ENCODE peak calls at places on chromosomes 12 and 14, in five cellular contexts. Y is trophoblast cell, D is neuronal stem cell, V is H9, O is mesenchymal stem cell. N is an unnamed sample.

GRCh38 chr12:103908877-103909276 is 21.3 kb upstream of the HSP90B1 start:
- DNase-seq in O (peak), D (no peak), V (no peak), Y (peak), N (no peak)

GRCh38 chr12:124763594-124763979 is 100.1 kb downstream of the SCARB1 start:
- DNase-seq in D (no peak), V (no peak), Y (no peak), O (no peak), N (no peak)

GRCh38 chr12:67354966-67355365 is 85.8 kb downstream of the CAND1 start:
- DNase-seq in O (no peak), Y (no peak), V (no peak), D (no peak), N (no peak)

GRCh38 chr12:102465762-102466560 is 14.4 kb downstream of the IGF1 start:
- DNase-seq in O (no peak), V (no peak), Y (peak), D (no peak), N (no peak)

GRCh38 chr14:22184157-22185025 is 404.6 kb downstream of the DAD1 start:
- DNase-seq in O (peak), V (no peak), Y (no peak), D (no peak), N (no peak)

GRCh38 chr12:114682920-114683708 is 861 bp downstream of the TBX3 start:
- DNase-seq in Y (peak), V (peak), D (no peak), O (no peak), N (no peak)

GRCh38 chr12:31021809-31022492 is 51.7 kb upstream of the DDX11 start:
- DNase-seq in Y (peak), D (no peak), V (no peak), O (no peak), N (peak)

GRCh38 chr12:63093711-63094110 is 57.3 kb downstream of the AVPR1A start:
- DNase-seq in Y (no peak), O (no peak), D (no peak), V (no peak), N (no peak)

GRCh38 chr12:40137252-40137651 is 31.4 kb upstream of the SLC2A13 start:
- DNase-seq in O (peak), Y (peak), D (no peak), V (no peak), N (no peak)

GRCh38 chr12:64998327-64999156 is 122.6 kb downstream of the WIF1 start:
- DNase-seq in O (no peak), D (no peak), V (no peak), Y (no peak), N (no peak)

GRCh38 chr12:14589169-14590004 is 21.7 kb upstream of the PLBD1 start:
- DNase-seq in V (peak), Y (no peak), O (no peak), D (no peak), N (no peak)

GRCh38 chr14:74906923-74907620 is 16.0 kb downstream of the RPS6KL1 start:
- DNase-seq in O (no peak), Y (no peak), D (no peak), V (no peak), N (no peak)

GRCh38 chr12:11763760-11764520 is 114.5 kb downstream of the ETV6 start:
- DNase-seq in O (peak), D (no peak), Y (peak), V (no peak), N (no peak)

GRCh38 chr12:11976005-11976404 is 94.7 kb upstream of the BCL2L14 start:
- DNase-seq in V (no peak), Y (no peak), O (no peak), D (no peak), N (no peak)

GRCh38 chr14:49861923-49862673 is 9.5 kb upstream of the NEMF start:
- DNase-seq in V (peak), O (peak), D (peak), Y (peak), N (peak)

GRCh38 chr12:52155048-52155868 is 36.6 kb downstream of the KRT80 start:
- DNase-seq in D (no peak), Y (no peak), O (peak), V (peak), N (no peak)

GRCh38 chr12:109461049-109461845 is 15.9 kb downstream of the KCTD10 start:
- DNase-seq in O (peak), V (no peak), D (no peak), Y (no peak), N (no peak)

GRCh38 chr12:12467701-12468218 is 94.9 kb downstream of the DUSP16 start:
- DNase-seq in V (no peak), D (no peak), Y (no peak), O (no peak), N (no peak)

DNA sequence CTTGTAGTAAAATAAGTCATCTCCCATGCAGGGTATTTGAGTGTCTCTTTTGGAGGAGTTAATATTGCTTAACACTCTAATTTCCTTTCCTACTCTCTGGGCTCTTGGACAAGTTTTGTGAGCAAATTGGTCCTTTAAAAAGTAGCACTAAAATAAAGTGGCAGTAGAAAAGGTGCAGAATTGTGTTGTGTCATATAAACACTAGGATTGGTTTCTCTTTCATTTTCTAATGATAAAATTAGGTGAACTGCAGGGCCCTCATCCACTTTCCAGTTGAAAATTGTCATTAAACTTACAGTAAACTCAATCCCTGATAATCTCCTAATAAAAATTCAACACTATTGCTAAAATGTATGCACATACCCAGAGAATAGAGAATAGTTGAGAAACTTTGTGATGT is 42.6 kb upstream of the REP15 start:
- DNase-seq in V (no peak), D (no peak), Y (no peak), O (peak), N (no peak)
- H2BK12ac ChIP-seq in V (no peak), D (no peak), Y (no peak), O (no peak), N (no peak)

GRCh38 chr12:7209958-7210357 is 20.5 kb downstream of the PEX5 start:
- DNase-seq in V (no peak), D (no peak), Y (no peak), O (no peak), N (no peak)

GRCh38 chr12:7206691-7207090 is 17.2 kb downstream of the PEX5 start:
- DNase-seq in D (no peak), Y (no peak), O (no peak), V (no peak), N (no peak)

GRCh38 chr12:7205091-7205490 is 15.6 kb downstream of the PEX5 start:
- DNase-seq in O (no peak), V (no peak), Y (no peak), D (no peak), N (no peak)

GRCh38 chr12:7210642-7211151 is 21.2 kb downstream of the PEX5 start:
- DNase-seq in Y (no peak), O (no peak), D (no peak), V (no peak), N (no peak)

DNA sequence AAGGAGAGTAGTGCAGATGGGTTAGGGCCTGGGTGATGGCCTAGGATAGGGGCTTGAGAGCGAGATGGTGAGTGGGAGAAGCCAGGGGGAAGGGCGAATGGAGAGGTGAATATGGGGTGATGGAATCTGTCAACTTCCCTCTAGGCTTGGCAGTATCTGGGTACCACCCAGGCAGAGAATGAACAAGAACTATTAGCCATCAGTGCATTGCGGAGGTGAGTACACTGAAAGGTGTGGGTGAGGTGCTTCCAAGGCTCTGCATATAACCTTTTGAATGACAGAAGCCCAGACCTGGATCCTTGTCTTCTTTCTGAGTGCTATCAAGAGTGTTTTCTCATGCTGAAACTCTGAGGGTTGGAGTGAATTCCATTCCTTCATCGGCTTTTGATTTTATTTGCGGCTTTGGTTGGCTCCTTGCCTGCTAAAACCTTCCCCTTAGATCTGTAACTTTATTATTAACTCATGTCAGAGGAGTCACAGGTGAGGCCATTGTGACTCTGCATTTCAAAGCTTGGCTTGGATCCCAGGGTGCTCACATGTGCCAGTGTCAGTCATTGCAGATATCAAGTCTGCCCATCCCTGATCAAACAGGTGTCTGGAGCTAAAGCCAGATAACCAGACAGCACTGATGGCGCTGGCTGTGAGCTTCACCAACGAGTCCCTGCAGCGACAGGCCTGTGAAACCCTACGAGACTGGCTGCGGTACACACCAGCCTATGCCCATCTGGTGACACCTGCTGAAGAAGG is 18.6 kb downstream of the PEX5 start:
- DNase-seq in V (no peak), O (no peak), Y (no peak), D (no peak), N (no peak)
- H2BK12ac ChIP-seq in V (no peak), O (no peak), Y (no peak), D (peak), N (no peak)

GRCh38 chr12:45991289-45992249 is 1.2 kb upstream of the SCAF11 start:
- DNase-seq in O (peak), V (peak), D (peak), Y (peak), N (peak)
- H2BK12ac ChIP-seq in O (peak), V (no peak), D (peak), Y (peak), N (no peak)

DNA sequence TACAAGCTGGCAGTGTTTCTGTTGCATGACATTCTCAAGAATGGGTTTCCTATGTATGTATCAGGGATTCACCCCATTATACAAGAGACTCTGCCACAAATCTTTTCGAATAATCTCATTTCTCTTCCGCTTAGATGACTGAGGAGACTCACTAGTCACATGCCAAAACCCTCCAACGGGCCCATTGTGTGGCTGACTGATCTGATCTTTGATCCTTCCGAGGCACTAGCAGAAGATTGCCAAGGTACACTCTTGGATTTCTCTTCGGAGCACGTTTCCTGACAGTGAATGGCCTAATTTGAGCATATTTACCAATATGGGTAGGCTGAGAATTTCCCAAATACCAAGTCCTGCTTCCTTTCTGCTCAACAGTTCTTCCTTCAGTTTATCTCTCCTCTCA is 10.8 kb downstream of the PRPH start:
- DNase-seq in V (no peak), O (no peak), D (no peak), Y (no peak), N (no peak)
- H2BK12ac ChIP-seq in V (no peak), O (no peak), D (no peak), Y (no peak), N (no peak)

GRCh38 chr12:42609605-42610004 is 20.1 kb upstream of the PRICKLE1 start:
- DNase-seq in V (no peak), O (no peak), D (no peak), Y (no peak), N (no peak)

GRCh38 chr12:42607584-42607984 is 18.0 kb upstream of the PRICKLE1 start:
- DNase-seq in O (no peak), D (no peak), V (no peak), Y (no peak), N (no peak)

GRCh38 chr12:42612258-42612608 is 22.7 kb upstream of the PRICKLE1 start:
- DNase-seq in Y (no peak), D (no peak), V (no peak), O (no peak), N (no peak)

GRCh38 chr12:42608196-42608825 is 18.8 kb upstream of the PRICKLE1 start:
- DNase-seq in V (no peak), Y (no peak), D (no peak), O (no peak), N (no peak)

GRCh38 chr12:42611571-42612257 is 22.2 kb upstream of the PRICKLE1 start:
- DNase-seq in O (no peak), Y (no peak), D (no peak), V (no peak), N (no peak)
- H2BK12ac ChIP-seq in O (no peak), Y (peak), D (no peak), V (no peak), N (no peak)

GRCh38 chr12:53325539-53326061 is 4.2 kb upstream of the AAAS start:
- DNase-seq in Y (peak), D (no peak), V (peak), O (peak), N (no peak)
- H2BK12ac ChIP-seq in Y (no peak), D (no peak), V (no peak), O (peak), N (no peak)

GRCh38 chr12:131909596-131910219 is 15.3 kb downstream of the ULK1 start:
- DNase-seq in O (no peak), D (no peak), V (no peak), Y (no peak), N (no peak)

GRCh38 chr12:131908716-131909595 is 14.5 kb downstream of the ULK1 start:
- DNase-seq in D (no peak), Y (no peak), V (no peak), O (no peak), N (no peak)

GRCh38 chr12:131905640-131906091 is 11.2 kb downstream of the ULK1 start:
- DNase-seq in V (no peak), D (no peak), Y (no peak), O (no peak), N (no peak)

GRCh38 chr12:131908082-131908715 is 13.8 kb downstream of the ULK1 start:
- DNase-seq in Y (no peak), O (no peak), V (no peak), D (no peak), N (no peak)

DNA sequence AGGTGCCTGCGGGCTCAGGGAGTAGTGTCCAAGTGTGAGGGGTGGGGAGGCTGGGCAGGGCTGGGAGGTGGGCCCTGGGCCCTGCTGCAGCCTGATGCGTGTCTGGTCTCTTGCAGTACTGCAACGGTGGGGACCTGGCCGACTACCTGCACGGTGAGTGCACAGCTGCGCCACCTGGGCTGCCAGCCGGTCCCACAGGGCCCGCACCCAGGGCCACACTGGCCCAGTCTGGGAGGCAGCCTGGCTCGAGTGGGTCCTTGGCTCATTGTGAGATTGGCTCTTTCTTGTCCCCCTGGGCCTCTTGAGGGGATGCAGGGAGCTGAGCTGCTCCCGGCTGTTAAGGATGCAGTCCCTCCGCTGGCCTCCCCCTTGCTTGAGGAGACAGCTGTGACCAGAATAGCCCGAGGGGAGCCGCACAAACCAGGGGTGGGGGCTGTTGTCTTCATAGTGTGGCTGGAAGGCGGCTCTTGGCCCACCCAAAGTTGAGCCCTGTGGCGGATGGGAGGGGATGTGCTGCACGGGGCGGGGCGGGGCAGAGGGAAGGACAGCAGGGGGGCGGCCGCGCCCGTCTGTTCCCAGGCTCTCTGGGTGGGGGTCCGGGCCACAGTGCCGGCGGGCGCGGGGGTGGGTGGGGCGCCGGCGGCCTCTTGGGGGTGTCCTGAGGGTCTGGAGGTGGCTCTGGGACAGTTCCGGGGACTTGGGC is 13.1 kb downstream of the ULK1 start:
- DNase-seq in V (no peak), Y (no peak), O (no peak), D (no peak), N (no peak)
- H2BK12ac ChIP-seq in V (no peak), Y (no peak), O (no peak), D (no peak), N (no peak)